ENCODE peak calls at places on chromosomes 3 and 15, in seven cellular contexts. T, I, U, P, J, M and X are unnamed samples.

GRCh38 chr3:38555149-38555840 is 59.2 kb downstream of the EXOG start:
- DNase-seq in T (no peak), I (no peak), U (no peak), P (no peak), J (no peak), M (no peak), X (no peak)

GRCh38 chr3:136882575-136882974 is 20.6 kb downstream of the NCK1 start:
- DNase-seq in T (no peak), I (no peak), U (peak; percentile 67), P (no peak), J (no peak), M (no peak), X (no peak)

GRCh38 chr3:139893264-139893962 is 41.6 kb upstream of the CLSTN2 start:
- DNase-seq in T (no peak), I (no peak), U (no peak), P (no peak), J (no peak), M (no peak), X (no peak)

GRCh38 chr15:66066439-66066838 is 187.1 kb downstream of the MEGF11 start:
- DNase-seq in T (no peak), I (no peak), U (no peak), P (no peak), J (no peak), M (no peak), X (no peak)

GRCh38 chr15:80456517-80457497 is 52.6 kb downstream of the ARNT2 start:
- DNase-seq in T (no peak), I (no peak), U (no peak), P (no peak), J (peak; percentile 62), M (peak; percentile 81), X (peak; percentile 22)

GRCh38 chr3:174035317-174035886 is 637.9 kb downstream of the NLGN1 start:
- DNase-seq in T (no peak), I (no peak), U (no peak), P (no peak), J (peak; percentile 16), M (peak; percentile 19), X (peak; percentile 12)

GRCh38 chr3:50515565-50516047 is 12.2 kb upstream of the CACNA2D2 start:
- DNase-seq in T (no peak), I (no peak), U (peak; percentile 13), P (peak; percentile 85), J (no peak), M (no peak), X (no peak)

GRCh38 chr3:71510485-71510884 is 73.0 kb downstream of the FOXP1 start:
- DNase-seq in T (no peak), I (no peak), U (peak; percentile 68), P (no peak), J (peak; percentile 43), M (peak; percentile 64), X (peak; percentile 80)

GRCh38 chr3:14897266-14897665 is 50.1 kb upstream of the NR2C2 start:
- DNase-seq in T (no peak), I (no peak), U (no peak), P (no peak), J (no peak), M (no peak), X (no peak)

GRCh38 chr3:42229942-42230688 is 35.9 kb downstream of the CCK start:
- DNase-seq in T (peak; percentile 34), I (peak; percentile 30), U (peak; percentile 40), P (peak; percentile 67), J (peak; percentile 71), M (peak; percentile 58), X (peak; percentile 20)

GRCh38 chr3:128176270-128176831 is 23.1 kb downstream of the EEFSEC start:
- DNase-seq in T (no peak), I (no peak), U (no peak), P (no peak), J (no peak), M (no peak), X (no peak)

GRCh38 chr15:40354408-40355171 is 3.4 kb upstream of the DISP2 start:
- DNase-seq in T (no peak), I (no peak), U (peak; percentile 31), P (peak; percentile 88), J (peak; percentile 43), M (peak; percentile 39), X (peak; percentile 17)

GRCh38 chr3:128069271-128069670 is 17.0 kb downstream of the SEC61A1 start:
- DNase-seq in T (no peak), I (no peak), U (no peak), P (no peak), J (no peak), M (no peak), X (no peak)

GRCh38 chr3:130259170-130259874 is 86.2 kb upstream of the COL6A5 start:
- DNase-seq in T (no peak), I (no peak), U (no peak), P (no peak), J (peak; percentile 20), M (no peak), X (no peak)

GRCh38 chr3:11507719-11508118 is 136.0 kb downstream of the VGLL4 start:
- DNase-seq in T (no peak), I (no peak), U (no peak), P (no peak), J (peak; percentile 35), M (peak; percentile 59), X (no peak)

GRCh38 chr15:74338676-74339075 is 28.8 kb downstream of the CYP11A1 start:
- DNase-seq in T (no peak), I (no peak), U (no peak), P (no peak), J (no peak), M (no peak), X (no peak)

GRCh38 chr3:173214576-173214975 is 73.5 kb upstream of the SPATA16 start:
- DNase-seq in T (no peak), I (no peak), U (no peak), P (no peak), J (no peak), M (no peak), X (no peak)

GRCh38 chr15:39666671-39667070 is 85.8 kb downstream of the THBS1 start:
- DNase-seq in T (no peak), I (no peak), U (no peak), P (no peak), J (no peak), M (peak; percentile 72), X (peak; percentile 80)

GRCh38 chr3:420584-420983 is 224.0 kb downstream of the CHL1 start:
- DNase-seq in T (no peak), I (no peak), U (no peak), P (no peak), J (no peak), M (no peak), X (no peak)

GRCh38 chr3:102979682-102980378 is 545.0 kb downstream of the ZPLD1 start:
- DNase-seq in T (peak; percentile 89), I (peak; percentile 64), U (no peak), P (peak; percentile 5), J (peak; percentile 99), M (peak; percentile 84), X (peak; percentile 99)

GRCh38 chr3:78941587-78941986 is 826.2 kb downstream of the ROBO1 start:
- DNase-seq in T (no peak), I (no peak), U (no peak), P (no peak), J (peak; percentile 94), M (peak; percentile 96), X (peak; percentile 92)

GRCh38 chr3:58383904-58384303 is 49.7 kb downstream of the PDHB start:
- DNase-seq in T (peak; percentile 79), I (peak; percentile 77), U (no peak), P (no peak), J (peak; percentile 95), M (peak; percentile 99), X (peak; percentile 100)
- H4K20me1 ChIP-seq in T (no peaks in the 10 kb centered on the region), I (no peaks in the 10 kb centered on the region), U (peaks cover 17% of the 10 kb centered on the region), P (no peaks in the 10 kb centered on the region), J (no peaks in the 10 kb centered on the region), M (peaks cover 6% of the 10 kb centered on the region), X (no peaks in the 10 kb centered on the region)

DNA sequence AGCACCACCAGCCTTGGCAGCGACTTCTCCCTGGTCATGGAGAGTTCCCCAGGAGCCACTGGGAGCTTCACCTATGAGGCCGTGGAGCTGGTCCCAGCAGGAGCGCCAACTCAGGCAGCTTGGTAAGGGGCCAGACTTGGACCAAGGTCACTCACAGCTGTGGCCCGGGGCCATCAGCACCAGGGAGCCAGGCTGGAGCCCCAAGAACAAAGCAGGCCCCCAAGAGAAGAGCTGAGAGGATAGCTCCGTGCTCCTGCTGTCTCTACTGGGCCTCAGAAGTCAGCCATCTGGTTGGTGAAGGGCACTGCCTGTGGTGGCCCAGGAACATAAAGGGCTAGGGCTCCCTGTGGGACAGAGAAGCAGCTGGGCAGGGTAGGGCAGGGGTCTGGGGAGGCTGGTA is 14.7 kb upstream of the CPNE9 start:
- DNase-seq in T (no peak), I (no peak), U (no peak), P (no peak), J (no peak), M (no peak), X (no peak)
- H3K36me3 ChIP-seq in T (peaks cover 16% of the 10 kb centered on the region), I (peaks cover 8% of the 10 kb centered on the region), U (peaks cover 68% of the 10 kb centered on the region), P (peaks cover 88% of the 10 kb centered on the region), J (peaks cover 26% of the 10 kb centered on the region), M (peaks cover 78% of the 10 kb centered on the region), X (peaks cover 33% of the 10 kb centered on the region)

GRCh38 chr15:77430652-77431051 is 10.0 kb downstream of the HMG20A start:
- DNase-seq in T (no peak), I (no peak), U (no peak), P (no peak), J (no peak), M (no peak), X (no peak)
- H4K20me1 ChIP-seq in T (no peaks in the 10 kb centered on the region), I (peaks cover 6% of the 10 kb centered on the region), U (peaks cover 17% of the 10 kb centered on the region), P (peaks cover 9% of the 10 kb centered on the region), J (no peaks in the 10 kb centered on the region), M (peaks cover 18% of the 10 kb centered on the region), X (peaks cover 40% of the 10 kb centered on the region)

DNA sequence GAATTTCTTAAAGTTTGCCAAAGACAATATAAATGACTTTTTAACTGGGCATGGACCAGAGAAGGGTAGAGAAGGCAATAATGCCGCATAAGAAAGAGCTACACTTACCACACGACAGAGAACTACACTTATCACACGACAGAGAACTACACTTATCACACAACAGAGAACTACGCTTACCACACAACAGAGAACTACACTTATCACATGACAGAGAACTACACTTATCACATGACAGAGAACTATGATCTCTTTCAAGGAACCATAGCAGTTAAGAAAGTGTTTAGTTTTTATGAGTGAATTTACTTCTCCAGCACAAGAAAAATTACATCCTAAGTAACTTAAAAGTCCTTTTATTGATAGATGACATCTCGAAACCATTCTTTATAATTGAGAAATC is 32.0 kb downstream of the DCUN1D1 start:
- DNase-seq in T (no peak), I (no peak), U (no peak), P (no peak), J (no peak), M (no peak), X (no peak)
- H3K36me3 ChIP-seq in T (peaks cover 16% of the 10 kb centered on the region), I (peaks cover 24% of the 10 kb centered on the region), U (peaks cover 51% of the 10 kb centered on the region), P (peaks cover 30% of the 10 kb centered on the region), J (no peaks in the 10 kb centered on the region), M (peaks cover 3% of the 10 kb centered on the region), X (peaks cover 4% of the 10 kb centered on the region)

GRCh38 chr15:98723195-98723594 is 74.9 kb downstream of the IGF1R start:
- DNase-seq in T (no peak), I (no peak), U (no peak), P (no peak), J (no peak), M (no peak), X (no peak)
- H4K20me1 ChIP-seq in T (no peaks in the 10 kb centered on the region), I (no peaks in the 10 kb centered on the region), U (no peaks in the 10 kb centered on the region), P (peaks cover 3% of the 10 kb centered on the region), J (no peaks in the 10 kb centered on the region), M (peaks cover 77% of the 10 kb centered on the region), X (peaks cover 74% of the 10 kb centered on the region)